ENCODE peak calls at places on chromosomes 6 and 20, in six cellular contexts. U is heart left ventricle, K is A549, L is ovary, C is IMR-90, H is right lobe of liver. W is an unnamed sample.

GRCh38 chr20:7387638-7388193 is 552.5 kb downstream of the HAO1 start:
- DNase-seq in U (no peak), K (no peak), L (no peak), C (no peak), H (no peak), W (no peak)

GRCh38 chr6:160972111-160972510 is 19.5 kb upstream of the MAP3K4 start:
- DNase-seq in U (no peak), K (no peak), L (no peak), C (peak; percentile 97), H (no peak), W (no peak)

GRCh38 chr20:4014031-4014474 is 1.3 kb downstream of the RNF24 start:
- DNase-seq in U (no peak), K (peak; percentile 73), L (peak; percentile 21), C (peak; percentile 85), H (no peak), W (peak; percentile 62)

GRCh38 chr20:47315339-47315662 is 41.2 kb downstream of the ZMYND8 start:
- DNase-seq in U (no peak), K (no peak), L (no peak), C (peak; percentile 38), H (no peak), W (no peak)

GRCh38 chr6:168097621-168098430 is 18.8 kb upstream of the FRMD1 start:
- DNase-seq in U (peak; percentile 78), K (no peak), L (no peak), C (no peak), H (no peak), W (peak; percentile 91)

GRCh38 chr6:3457710-3458605 is 1.1 kb upstream of the SLC22A23 start:
- DNase-seq in U (peak; percentile 38), K (no peak), L (peak; percentile 14), C (no peak), H (peak; percentile 56), W (peak; percentile 57)

GRCh38 chr6:29626948-29627761 is 5.8 kb downstream of the GABBR1 start:
- DNase-seq in U (no peak), K (no peak), L (peak; percentile 31), C (no peak), H (no peak), W (no peak)

GRCh38 chr6:167472876-167473275 is 148.0 kb downstream of the TTLL2 start:
- DNase-seq in U (no peak), K (no peak), L (no peak), C (no peak), H (no peak), W (no peak)

GRCh38 chr6:31400467-31401289 is 2.7 kb upstream of the MICA start:
- DNase-seq in U (peak; percentile 85), K (no peak), L (peak; percentile 76), C (peak; percentile 34), H (peak; percentile 86), W (peak; percentile 83)

GRCh38 chr20:57880155-57880648 is 170.4 kb upstream of the PMEPA1 start:
- DNase-seq in U (no peak), K (no peak), L (peak; percentile 19), C (no peak), H (peak; percentile 25), W (no peak)

GRCh38 chr6:74187811-74188210 is 491.8 kb downstream of the CD109 start:
- DNase-seq in U (no peak), K (no peak), L (no peak), C (no peak), H (no peak), W (no peak)

GRCh38 chr6:107540465-107540857 is 50.5 kb downstream of the SOBP start:
- DNase-seq in U (no peak), K (no peak), L (no peak), C (peak; percentile 23), H (peak; percentile 90), W (no peak)

GRCh38 chr20:22346716-22347115 is 237.7 kb downstream of the FOXA2 start:
- DNase-seq in U (no peak), K (no peak), L (no peak), C (no peak), H (no peak), W (no peak)

GRCh38 chr20:54139188-54139587 is 34.6 kb downstream of the CYP24A1 start:
- DNase-seq in U (no peak), K (no peak), L (no peak), C (no peak), H (no peak), W (no peak)

GRCh38 chr20:45963059-45964011 is 8.7 kb downstream of the ZNF335 start:
- DNase-seq in U (no peak), K (peak; percentile 28), L (no peak), C (peak; percentile 33), H (peak; percentile 44), W (peak; percentile 35)

GRCh38 chr6:10877012-10877411 is 4.8 kb downstream of the GCM2 start:
- DNase-seq in U (no peak), K (no peak), L (no peak), C (no peak), H (no peak), W (no peak)
- H3K4me3 ChIP-seq in U (no peak overlapping the region), K (no peak overlapping the region), L (no peak overlapping the region), C (no peak overlapping the region), H (no peak overlapping the region), W (no peak overlapping the region)

GRCh38 chr20:35883341-35883777 is 70.9 kb downstream of the SCAND1 start:
- DNase-seq in U (no peak), K (no peak), L (no peak), C (no peak), H (no peak), W (no peak)

GRCh38 chr20:35886537-35886936 is 67.8 kb downstream of the SCAND1 start:
- DNase-seq in U (peak; percentile 76), K (no peak), L (no peak), C (no peak), H (no peak), W (no peak)

GRCh38 chr20:35884541-35884865 is 69.8 kb downstream of the SCAND1 start:
- DNase-seq in U (no peak), K (no peak), L (no peak), C (no peak), H (no peak), W (no peak)

GRCh38 chr20:35883778-35884540 is 70.3 kb downstream of the SCAND1 start:
- DNase-seq in U (peak; percentile 74), K (peak; percentile 84), L (peak; percentile 69), C (peak; percentile 100), H (peak; percentile 61), W (peak; percentile 71)

GRCh38 chr20:35885212-35885611 is 69.1 kb downstream of the SCAND1 start:
- DNase-seq in U (no peak), K (no peak), L (no peak), C (no peak), H (no peak), W (no peak)
- H3K27ac ChIP-seq in U (no peak overlapping the region), K (peak overlapping the region; percentile 93), L (no peak overlapping the region), C (peak overlapping the region; percentile 22), H (no peak overlapping the region), W (no peak overlapping the region)

GRCh38 chr6:43432009-43432945 is 4.9 kb downstream of the ABCC10 start:
- DNase-seq in U (no peak), K (no peak), L (no peak), C (no peak), H (no peak), W (no peak)

GRCh38 chr6:43428112-43428570 is 800 bp downstream of the ABCC10 start:
- DNase-seq in U (no peak), K (peak; percentile 7), L (no peak), C (no peak), H (no peak), W (no peak)

GRCh38 chr6:43426928-43427405 is 374 bp upstream of the ABCC10 start:
- DNase-seq in U (no peak), K (no peak), L (no peak), C (no peak), H (no peak), W (no peak)

GRCh38 chr6:43428874-43429273 is 1.5 kb downstream of the ABCC10 start:
- DNase-seq in U (no peak), K (no peak), L (no peak), C (no peak), H (no peak), W (no peak)

DNA sequence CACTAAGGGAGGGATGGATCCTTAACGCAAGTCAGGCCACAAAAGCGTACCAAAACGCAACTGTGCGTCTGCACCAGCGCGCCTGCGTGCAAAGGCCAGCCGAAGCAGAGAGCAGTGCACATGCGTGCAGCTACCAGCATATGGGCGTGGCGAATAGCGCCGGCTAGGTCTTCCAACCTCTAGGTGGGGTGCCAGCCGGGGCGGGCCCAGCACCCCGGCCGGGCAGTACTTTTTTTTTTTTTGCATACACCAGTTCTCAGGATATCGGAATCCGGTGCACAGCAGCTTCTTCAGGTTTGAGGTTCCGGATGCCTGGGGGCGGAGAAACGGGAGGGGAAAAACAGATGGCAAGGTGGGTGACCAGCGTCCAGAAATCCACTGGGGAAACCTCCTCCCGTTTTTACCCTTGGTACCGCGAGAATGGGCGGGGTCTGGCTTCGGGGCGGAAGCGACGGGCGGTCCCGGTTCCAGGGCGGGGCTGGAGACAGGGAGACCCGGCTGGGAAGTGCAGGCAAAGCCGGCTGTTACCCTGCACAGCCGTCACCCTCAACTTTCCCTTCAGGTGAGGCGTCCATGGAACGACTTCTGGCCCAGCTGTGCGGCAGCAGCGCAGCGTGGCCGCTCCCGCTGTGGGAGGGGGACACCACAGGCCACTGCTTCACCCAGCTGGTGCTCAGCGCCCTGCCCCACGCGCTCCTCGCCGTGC is at the start of gene ABCC10:
- DNase-seq in U (peak; percentile 97), K (peak; percentile 84), L (peak; percentile 92), C (peak; percentile 95), H (peak; percentile 96), W (peak; percentile 98)
- TF ChIP-seq POLR2A in U (peak; percentile 82), K (peak; percentile 91), L (no peak), C (no peak), H (peak; percentile 72), W (peak; percentile 63)

DNA sequence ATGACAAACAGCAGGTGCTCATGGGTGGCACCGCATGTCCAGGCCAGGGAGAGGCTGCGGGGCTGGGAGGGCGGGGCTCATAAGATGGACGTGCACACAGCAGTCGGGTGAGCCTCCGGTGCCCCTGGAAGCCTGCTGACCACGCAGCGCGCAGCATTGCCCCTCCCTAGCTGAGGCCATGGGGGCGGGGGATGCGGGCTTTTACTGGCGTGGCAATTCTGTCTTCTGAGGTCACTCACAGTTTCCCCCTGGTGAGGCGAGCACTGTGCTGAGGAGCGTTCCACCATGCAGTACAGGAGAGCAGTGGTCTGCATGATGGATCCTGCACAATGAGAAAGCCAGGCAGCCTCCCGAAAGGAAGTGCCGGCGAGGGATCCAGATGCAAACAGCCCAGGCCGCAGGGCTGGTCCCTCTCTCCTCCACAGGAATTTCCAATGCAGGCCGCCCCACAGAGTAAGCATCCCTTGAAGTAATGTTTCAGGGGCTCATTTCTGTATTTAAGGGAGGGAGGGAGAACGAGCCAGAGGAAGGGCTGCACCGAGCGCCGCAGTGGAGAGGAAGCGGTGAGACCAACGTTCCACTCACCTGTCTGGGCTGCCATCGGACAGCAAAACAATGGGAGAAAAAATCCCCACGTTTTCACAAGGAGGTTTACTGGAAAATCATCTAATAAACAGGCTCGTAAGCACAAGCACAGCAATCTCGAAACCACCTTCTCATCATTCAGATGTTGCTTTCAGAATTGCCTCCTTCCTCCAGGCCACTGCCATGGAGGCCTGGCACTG is 56.0 kb downstream of the IRF4 start:
- DNase-seq in U (no peak), K (no peak), L (no peak), C (no peak), H (no peak), W (no peak)
- H3K4me3 ChIP-seq in U (no peak overlapping the region), K (no peak overlapping the region), L (no peak overlapping the region), C (no peak overlapping the region), H (no peak overlapping the region), W (no peak overlapping the region)

DNA sequence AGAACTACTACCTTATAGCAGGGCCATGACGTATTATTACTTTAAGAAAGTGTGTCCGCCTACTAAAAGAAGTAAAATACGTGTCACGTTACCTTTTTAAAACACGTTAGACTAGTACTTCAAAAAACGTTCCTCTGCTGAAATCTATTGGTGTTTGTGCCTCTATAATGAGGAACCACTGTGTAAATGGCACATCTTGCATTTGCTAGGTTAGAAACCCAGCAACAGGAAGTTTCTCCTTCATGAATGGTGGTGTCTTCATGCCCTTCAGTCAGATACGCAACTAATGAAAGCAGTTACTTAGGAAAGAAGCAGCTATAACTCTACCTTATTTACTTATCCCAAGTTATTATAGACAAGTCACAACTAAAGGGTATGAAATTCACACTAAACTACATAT is 343.5 kb downstream of the RNGTT start:
- DNase-seq in U (no peak), K (no peak), L (no peak), C (no peak), H (no peak), W (no peak)
- H3K27ac ChIP-seq in U (no peak overlapping the region), K (no peak overlapping the region), L (no peak overlapping the region), C (no peak overlapping the region), H (no peak overlapping the region), W (no peak overlapping the region)

W was measured in body of pancreas.